ENCODE peak calls at places on chromosomes 13 and 19, in eight cellular contexts. T is IMR-90, R is pancreas, A is esophagus muscularis mucosa, X is thoracic aorta, M is right lobe of liver, E is neural progenitor cell, G is left ventricle myocardium inferior. V is an unnamed sample. For H3K27me3 and H3K36me3, the result is how much of the 10 kb centered on the place peaks cover.

GRCh38 chr13:100394005-100394695 is 194.4 kb downstream of the GGACT start:
- DNase-seq in A (no peak), E (no peak), M (no peak), G (no peak), R (no peak), X (no peak), T (peak), V (no peak)

GRCh38 chr13:25973085-25973484 is 78.7 kb downstream of the SHISA2 start:
- DNase-seq in E (peak), M (no peak), G (no peak), T (no peak), R (no peak), X (no peak), A (peak), V (no peak)

GRCh38 chr13:29754486-29754806 is 96.0 kb downstream of the UBL3 start:
- DNase-seq in A (no peak), X (no peak), E (no peak), G (no peak), M (no peak), T (peak), R (no peak), V (no peak)

GRCh38 chr19:45406165-45406956 is at the start of gene POLR1G:
- DNase-seq in T (peak), R (peak), M (peak), A (peak), E (peak), X (no peak), G (peak), V (peak)

GRCh38 chr19:45402469-45403070 is 2.3 kb downstream of the PPP1R13L start:
- DNase-seq in G (peak), M (no peak), X (no peak), A (no peak), R (peak), T (no peak), E (peak), V (peak)

GRCh38 chr13:47853236-47853635 is 147.8 kb downstream of the SUCLA2 start:
- DNase-seq in X (no peak), G (no peak), R (no peak), E (no peak), M (no peak), A (no peak), T (no peak), V (no peak)

GRCh38 chr13:26914624-26915023 is 154.0 kb upstream of the GPR12 start:
- DNase-seq in X (no peak), M (no peak), E (no peak), R (no peak), T (no peak), A (no peak), G (no peak), V (no peak)

GRCh38 chr19:5823579-5824281 is 15.8 kb downstream of the FUT6 start:
- DNase-seq in X (no peak), R (no peak), A (no peak), T (no peak), G (no peak), M (peak), E (no peak), V (peak)

GRCh38 chr13:109955598-109955997 is 169.2 kb upstream of the IRS2 start:
- DNase-seq in X (no peak), M (no peak), A (no peak), G (no peak), E (no peak), T (peak), R (no peak), V (no peak)

GRCh38 chr13:97079726-97080125 is 85.5 kb upstream of the OXGR1 start:
- DNase-seq in A (no peak), R (no peak), E (no peak), M (no peak), T (no peak), G (no peak), X (no peak), V (no peak)

GRCh38 chr13:113297370-113297871 is 382 bp downstream of the LAMP1 start:
- DNase-seq in X (no peak), M (peak), R (peak), G (no peak), A (no peak), T (no peak), E (no peak), V (peak)

DNA sequence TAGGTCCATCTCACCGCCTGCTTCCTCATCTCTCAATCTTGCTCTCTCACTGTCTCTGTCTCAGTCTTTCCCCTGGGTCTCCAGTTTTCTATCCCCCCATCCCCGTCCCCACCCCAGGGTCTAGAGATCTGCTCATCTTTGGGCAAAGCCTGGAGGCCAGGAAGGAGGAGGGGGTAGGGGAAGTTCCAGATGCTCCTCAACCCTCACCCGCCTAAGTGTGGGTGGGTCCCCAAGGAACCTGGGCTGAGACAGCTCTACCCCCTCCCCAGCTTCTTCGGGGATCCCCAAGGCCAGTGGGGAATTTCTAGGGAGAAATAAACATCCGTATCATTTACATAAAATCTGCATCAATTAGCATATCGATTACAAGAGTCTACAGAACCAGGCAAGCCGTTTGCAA is 31.8 kb upstream of the SEMA6B start:
- DNase-seq in E (no peak), X (no peak), M (no peak), A (no peak), R (no peak), G (no peak), T (no peak), V (no peak)
- TF ChIP-seq CTCF in E (no peak), X (no peak), M (no peak), A (no peak), R (no peak), G (no peak), T (no peak), V (no peak)

DNA sequence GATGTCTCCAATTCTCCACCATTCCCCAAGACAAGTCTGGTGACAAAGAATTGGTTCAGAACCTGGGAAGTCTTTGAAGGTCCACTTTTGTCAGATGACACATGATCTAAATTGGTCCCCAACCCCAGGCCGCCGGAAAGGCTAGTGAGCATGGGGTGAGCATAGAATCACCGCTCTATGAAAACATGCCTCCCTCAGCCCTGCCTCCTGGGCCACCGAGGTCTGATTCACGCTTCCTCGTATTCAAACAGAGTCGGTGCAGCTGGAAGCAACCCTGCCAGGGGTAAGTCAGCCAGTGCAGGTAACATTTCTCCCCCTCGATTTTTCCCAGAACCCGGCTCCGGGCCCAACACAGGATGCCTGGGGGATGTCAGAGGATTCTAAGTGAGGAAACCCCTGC is 33.9 kb upstream of the KLF2 start:
- DNase-seq in G (no peak), T (no peak), E (no peak), A (no peak), R (no peak), X (no peak), M (no peak), V (no peak)
- H3K27me3 ChIP-seq in G (under half), T (under half), E (under half), A (under half), R (under half), X (under half), M (under half), V (under half)

DNA sequence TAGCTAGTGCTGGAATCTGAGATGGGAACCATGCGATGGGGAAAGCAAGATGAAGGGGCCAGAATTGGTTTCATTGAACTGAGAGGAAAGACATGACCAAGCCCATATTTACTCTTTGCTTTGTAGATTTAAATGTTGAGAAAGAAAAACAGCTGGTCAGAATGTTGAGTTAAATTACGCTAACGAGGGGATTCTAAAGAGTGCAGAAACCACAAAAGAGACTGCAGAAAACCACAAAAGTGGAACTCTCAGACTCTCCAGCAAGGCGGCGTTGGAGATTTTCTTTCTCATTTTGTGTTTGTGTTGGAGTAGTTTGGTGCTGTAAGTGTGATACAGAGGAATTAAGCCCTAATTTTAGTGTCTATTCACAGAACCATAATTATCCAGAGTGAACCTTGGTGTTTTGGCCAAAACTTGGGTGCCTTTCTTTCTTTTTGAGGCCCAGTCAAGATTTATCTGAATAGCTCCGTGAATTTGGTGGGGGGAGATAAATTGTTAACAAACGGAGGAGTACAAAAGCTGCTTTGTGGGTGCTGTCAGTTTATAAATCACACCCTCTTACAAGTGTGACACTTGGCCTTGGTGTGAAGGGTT is 26.3 kb downstream of the SAE1 start:
- DNase-seq in G (no peak), X (no peak), R (no peak), A (no peak), M (no peak), T (no peak), E (no peak), V (no peak)
- H3K36me3 ChIP-seq in G (under half), X (under half), R (under half), A (under half), M (under half), T (under half), E (under half), V (under half)

DNA sequence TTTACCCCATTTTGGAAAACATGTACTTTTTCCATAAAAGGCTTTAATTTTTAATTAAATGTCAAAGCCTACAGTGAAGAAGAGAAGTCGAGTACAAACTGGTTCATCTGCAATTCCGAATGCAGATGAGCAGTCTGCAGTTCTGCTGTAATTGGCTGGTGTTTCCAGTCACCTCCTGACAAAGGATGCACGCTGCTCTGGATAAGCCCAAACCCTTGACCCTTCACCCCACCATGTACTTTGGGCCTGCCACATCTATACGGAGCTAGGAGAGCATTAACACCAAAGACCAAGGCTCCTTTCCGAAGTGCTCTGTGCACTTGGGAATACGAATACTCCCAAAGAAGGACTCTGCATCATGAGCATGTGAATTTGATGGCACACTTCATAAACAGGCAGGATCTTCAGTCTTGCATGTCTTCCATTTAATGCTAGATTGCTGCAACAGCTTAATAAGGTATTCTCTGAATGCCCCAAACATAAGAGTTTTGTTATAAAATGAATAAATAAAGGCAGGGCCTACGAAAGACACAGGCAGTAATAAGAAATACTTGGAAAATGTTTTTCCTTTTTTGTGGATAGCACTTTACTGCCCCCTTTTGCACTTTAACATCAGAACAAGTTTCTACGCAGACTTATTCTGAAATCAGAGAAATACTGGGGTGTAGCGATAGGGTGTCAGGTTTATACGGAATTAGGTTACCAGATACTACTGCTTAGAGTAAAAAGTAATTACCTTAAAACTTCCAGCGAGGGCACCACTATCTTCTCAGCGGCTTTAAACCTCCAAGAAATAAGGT is 15.1 kb downstream of the EFNB2 start:
- DNase-seq in M (no peak), A (no peak), E (peak), X (no peak), G (no peak), T (peak), R (no peak), V (no peak)
- TF ChIP-seq CTCF in M (no peak), A (peak), E (peak), X (peak), G (peak), T (peak), R (no peak), V (peak)

GRCh38 chr19:13363235-13363634 is 143.0 kb downstream of the CACNA1A start:
- DNase-seq in T (no peak), A (no peak), E (no peak), G (no peak), M (no peak), R (no peak), X (no peak), V (no peak)

GRCh38 chr19:13370948-13371347 is 135.3 kb downstream of the CACNA1A start:
- DNase-seq in E (no peak), G (no peak), R (no peak), M (no peak), A (no peak), T (no peak), X (no peak), V (no peak)

GRCh38 chr19:13363954-13364353 is 142.3 kb downstream of the CACNA1A start:
- DNase-seq in E (no peak), G (no peak), X (no peak), M (no peak), R (no peak), T (no peak), A (no peak), V (no peak)

DNA sequence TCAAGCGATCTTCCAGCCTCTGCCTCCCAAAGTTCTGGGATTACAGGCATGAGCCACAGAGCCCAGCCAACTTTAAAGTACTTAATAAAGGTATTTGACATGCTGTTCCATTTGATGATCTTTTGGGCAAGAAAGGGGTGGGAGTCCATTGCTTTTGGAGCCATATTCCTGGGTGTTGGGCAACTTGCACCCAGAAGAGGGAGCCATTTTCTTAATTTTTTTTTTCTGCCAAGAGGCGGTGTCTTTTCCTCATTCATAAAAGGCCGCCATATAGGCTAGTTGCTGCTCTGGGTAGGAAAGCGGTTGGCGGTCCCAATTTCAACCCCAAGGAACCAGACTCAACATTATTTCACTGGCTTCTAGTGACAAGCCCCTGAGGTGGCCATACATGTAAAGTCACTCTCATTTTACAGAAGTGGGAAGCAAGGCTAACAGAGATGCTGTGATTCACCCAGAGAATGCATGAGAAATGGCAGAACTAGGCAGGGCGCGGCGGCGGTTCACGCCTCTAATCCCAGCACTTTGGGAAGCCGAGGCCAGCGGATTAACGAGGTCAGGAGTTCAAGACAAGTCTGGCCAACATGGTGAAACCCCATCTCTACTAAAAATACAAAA is 139.6 kb downstream of the CACNA1A start:
- DNase-seq in E (peak), T (peak), X (no peak), R (no peak), M (no peak), G (no peak), A (no peak), V (no peak)
- H3K27me3 ChIP-seq in E (under half), T (under half), X (under half), R (under half), M (under half), G (under half), A (under half), V (under half)

DNA sequence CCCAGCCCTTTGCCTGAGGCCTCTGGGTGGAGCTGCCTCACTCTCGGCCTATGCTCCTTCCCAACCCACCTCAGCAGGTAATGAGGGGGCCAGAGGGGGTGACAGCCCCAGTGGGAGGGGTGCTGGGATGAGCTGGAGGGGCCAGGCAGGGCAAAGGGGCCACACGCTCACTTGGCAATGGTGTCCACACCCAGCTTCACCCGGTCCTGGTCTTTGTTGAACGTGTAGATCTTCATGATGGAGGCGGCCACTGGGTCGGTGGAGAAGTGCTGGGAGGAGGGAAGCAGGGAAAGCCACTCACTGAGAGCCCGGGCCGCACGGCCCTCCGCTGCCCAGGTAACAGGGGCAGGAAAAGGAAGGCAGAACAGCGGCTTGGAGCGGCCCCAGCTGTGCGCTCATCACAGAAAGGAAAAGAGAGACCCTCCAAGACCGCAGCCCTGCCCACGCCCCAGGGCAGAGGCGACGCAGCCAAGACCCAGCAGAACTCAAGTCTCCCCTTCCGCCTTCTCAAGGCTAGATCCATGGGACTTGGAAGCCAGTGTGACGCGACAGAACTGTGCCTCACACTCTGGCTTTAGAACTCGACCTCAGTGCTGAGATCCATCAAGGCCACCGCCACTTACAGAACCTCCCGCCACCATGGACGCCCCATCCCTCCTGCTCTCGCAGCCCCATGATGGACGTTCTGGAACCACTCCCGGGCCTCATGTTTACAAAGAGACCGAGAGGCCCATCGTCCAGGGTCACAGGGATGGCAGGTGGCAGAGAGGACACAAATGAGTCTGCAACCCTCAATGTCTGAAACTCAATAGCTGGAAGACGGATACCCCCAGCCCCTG is 9.2 kb downstream of the UBXN6 start:
- DNase-seq in X (no peak), A (no peak), G (no peak), E (no peak), T (no peak), M (peak), R (peak), V (no peak)
- H3K36me3 ChIP-seq in X (half or more), A (half or more), G (half or more), E (under half), T (half or more), M (under half), R (half or more), V (under half)

DNA sequence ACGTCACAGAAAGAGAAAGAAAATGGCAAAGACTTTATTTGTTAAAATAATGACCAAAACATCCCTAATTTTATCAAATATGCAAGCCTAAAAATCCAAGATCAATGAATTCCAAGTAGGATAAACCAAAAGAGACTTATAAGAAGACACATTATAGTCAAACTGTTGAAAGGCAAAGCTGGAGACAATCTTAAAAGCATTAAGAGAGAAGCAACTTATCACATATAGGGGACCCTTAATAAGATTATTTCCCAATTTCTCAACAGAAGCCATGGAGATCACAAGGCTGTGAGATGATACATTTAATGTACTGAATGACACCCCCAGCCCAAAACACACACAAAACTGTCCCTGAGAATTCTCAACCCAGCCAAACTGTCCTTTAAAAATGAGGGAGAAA is 228.7 kb downstream of the COG6 start:
- DNase-seq in G (no peak), A (no peak), R (no peak), T (no peak), E (no peak), X (no peak), M (no peak), V (no peak)
- TF ChIP-seq CTCF in G (no peak), A (no peak), R (no peak), T (no peak), E (no peak), X (no peak), M (no peak), V (no peak)

DNA sequence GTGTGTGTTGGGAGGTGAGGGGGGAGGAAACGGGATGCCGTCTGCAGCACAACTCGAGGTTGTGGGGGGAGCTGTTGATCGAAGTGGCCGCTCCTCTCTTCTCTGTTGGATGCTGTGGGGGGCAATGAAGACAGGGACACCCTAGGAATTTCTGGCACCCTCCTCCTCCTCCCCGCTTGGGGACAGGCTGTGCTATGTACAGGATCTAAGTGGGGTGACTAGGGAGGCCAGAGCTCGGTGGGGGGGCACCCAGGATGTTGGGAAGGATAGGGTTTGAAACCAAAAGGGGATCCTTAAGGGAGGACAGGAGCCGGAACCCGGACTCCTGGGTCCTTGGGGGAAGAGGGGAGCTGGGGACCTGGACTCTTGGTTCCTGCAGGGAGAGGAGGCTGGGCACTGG is 2.0 kb downstream of the GRIN2D start:
- DNase-seq in G (no peak), M (no peak), T (no peak), E (no peak), R (no peak), A (no peak), X (no peak), V (no peak)
- H3K27me3 ChIP-seq in G (half or more), M (under half), T (half or more), E (half or more), R (under half), A (half or more), X (under half), V (under half)